ENCODE peak calls at places on chromosomes 4 and X, in six cellular contexts. O is tibial nerve, C is keratinocyte, E is psoas muscle, D is left lung, U is transverse colon. K is an unnamed sample.
A peak's percentile ranks its signal among the peaks of the same experiment; 100 is the strongest.

GRCh38 chrX:20515841-20516461 is 249.2 kb upstream of the RPS6KA3 start:
- DNase-seq in O (no peak), C (peak; percentile 80), E (no peak), D (no peak), U (no peak), K (no peak)

GRCh38 chr4:168610911-168611530 is 114.2 kb downstream of the PALLD start:
- DNase-seq in O (no peak), C (no peak), E (no peak), D (no peak), U (no peak), K (no peak)

GRCh38 chr4:108360857-108361820 is 192.4 kb upstream of the LEF1 start:
- DNase-seq in O (no peak), C (no peak), E (no peak), D (no peak), U (no peak), K (peak; percentile 9)

GRCh38 chr4:130563185-130563890 is 1467.4 kb downstream of the C4orf33 start:
- DNase-seq in O (peak; percentile 14), C (no peak), E (peak; percentile 53), D (peak; percentile 41), U (no peak), K (peak; percentile 74)

GRCh38 chr4:100641326-100641725 is 123.5 kb upstream of the EMCN start:
- DNase-seq in O (no peak), C (no peak), E (no peak), D (no peak), U (no peak), K (no peak)

GRCh38 chr4:123423819-123424218 is 27.2 kb downstream of the SPRY1 start:
- DNase-seq in O (no peak), C (no peak), E (no peak), D (no peak), U (no peak), K (no peak)

GRCh38 chr4:39975488-39976089 is 2.1 kb downstream of the PDS5A start:
- DNase-seq in O (no peak), C (no peak), E (no peak), D (no peak), U (no peak), K (no peak)

GRCh38 chr4:13777341-13777740 is 149.8 kb upstream of the BOD1L1 start:
- DNase-seq in O (no peak), C (no peak), E (no peak), D (no peak), U (no peak), K (no peak)

GRCh38 chr4:146367347-146367746 is 153.0 kb downstream of the REELD1 start:
- DNase-seq in O (no peak), C (no peak), E (no peak), D (no peak), U (no peak), K (no peak)

GRCh38 chr4:112125416-112125815 is 19.8 kb upstream of the FAM241A start:
- DNase-seq in O (no peak), C (no peak), E (no peak), D (no peak), U (no peak), K (no peak)

GRCh38 chr4:88841635-88842034 is 144.0 kb upstream of the NAP1L5 start:
- DNase-seq in O (no peak), C (no peak), E (no peak), D (no peak), U (no peak), K (no peak)

GRCh38 chr4:125317526-125317880 is 2.7 kb downstream of the FAT4 start:
- DNase-seq in O (peak; percentile 25), C (no peak), E (peak; percentile 63), D (peak; percentile 65), U (peak; percentile 21), K (peak; percentile 13)

GRCh38 chr4:143178923-143179322 is 5.8 kb upstream of the USP38 start:
- DNase-seq in O (no peak), C (no peak), E (no peak), D (no peak), U (no peak), K (peak; percentile 8)

GRCh38 chr4:80207664-80208063 is 10.4 kb downstream of the PRDM8 start:
- DNase-seq in O (no peak), C (no peak), E (no peak), D (peak; percentile 34), U (no peak), K (no peak)

GRCh38 chrX:113384628-113385027 is 544.0 kb upstream of the AMOT start:
- DNase-seq in O (no peak), C (no peak), E (no peak), D (no peak), U (no peak), K (peak; percentile 3)

GRCh38 chr4:22496165-22496813 is 19.6 kb downstream of the ADGRA3 start:
- DNase-seq in O (no peak), C (no peak), E (no peak), D (no peak), U (no peak), K (no peak)

GRCh38 chr4:53161475-53162423 is 204.1 kb downstream of the SCFD2 start:
- DNase-seq in O (no peak), C (no peak), E (no peak), D (no peak), U (no peak), K (no peak)

GRCh38 chr4:54971474-54971950 is 153.9 kb downstream of the KDR start:
- DNase-seq in O (no peak), C (no peak), E (no peak), D (no peak), U (no peak), K (peak; percentile 7)

GRCh38 chr4:45795165-45795564 is 328.7 kb downstream of the GABRG1 start:
- DNase-seq in O (no peak), C (no peak), E (no peak), D (no peak), U (no peak), K (no peak)

GRCh38 chr4:174193438-174194015 is 89.9 kb downstream of the FBXO8 start:
- DNase-seq in O (no peak), C (no peak), E (no peak), D (no peak), U (no peak), K (no peak)

GRCh38 chrX:150730719-150731118 is 37.5 kb downstream of the MTMR1 start:
- DNase-seq in O (no peak), C (no peak), E (no peak), D (no peak), U (no peak), K (no peak)

GRCh38 chr4:1171306-1172227 is 816 bp downstream of the SPON2 start:
- DNase-seq in O (no peak), C (no peak), E (peak; percentile 67), D (peak; percentile 82), U (peak; percentile 50), K (peak; percentile 28)

GRCh38 chr4:168978001-168978700 is 31.9 kb downstream of the CBR4 start:
- DNase-seq in O (no peak), C (peak; percentile 44), E (no peak), D (no peak), U (no peak), K (no peak)

GRCh38 chr4:147370881-147371280 is 110.0 kb upstream of the EDNRA start:
- DNase-seq in O (no peak), C (no peak), E (no peak), D (no peak), U (peak; percentile 70), K (no peak)

GRCh38 chr4:38150021-38150671 is 189.9 kb downstream of the PTTG2 start:
- DNase-seq in O (no peak), C (no peak), E (peak; percentile 32), D (no peak), U (no peak), K (no peak)

GRCh38 chr4:110198472-110199419 is at the start of gene ELOVL6:
- DNase-seq in O (peak; percentile 31), C (no peak), E (peak; percentile 82), D (peak; percentile 83), U (peak; percentile 66), K (peak; percentile 43)

GRCh38 chr4:89836897-89837384 is at the start of gene SNCA:
- DNase-seq in O (peak; percentile 28), C (no peak), E (peak; percentile 60), D (peak; percentile 88), U (peak; percentile 33), K (peak; percentile 59)

DNA sequence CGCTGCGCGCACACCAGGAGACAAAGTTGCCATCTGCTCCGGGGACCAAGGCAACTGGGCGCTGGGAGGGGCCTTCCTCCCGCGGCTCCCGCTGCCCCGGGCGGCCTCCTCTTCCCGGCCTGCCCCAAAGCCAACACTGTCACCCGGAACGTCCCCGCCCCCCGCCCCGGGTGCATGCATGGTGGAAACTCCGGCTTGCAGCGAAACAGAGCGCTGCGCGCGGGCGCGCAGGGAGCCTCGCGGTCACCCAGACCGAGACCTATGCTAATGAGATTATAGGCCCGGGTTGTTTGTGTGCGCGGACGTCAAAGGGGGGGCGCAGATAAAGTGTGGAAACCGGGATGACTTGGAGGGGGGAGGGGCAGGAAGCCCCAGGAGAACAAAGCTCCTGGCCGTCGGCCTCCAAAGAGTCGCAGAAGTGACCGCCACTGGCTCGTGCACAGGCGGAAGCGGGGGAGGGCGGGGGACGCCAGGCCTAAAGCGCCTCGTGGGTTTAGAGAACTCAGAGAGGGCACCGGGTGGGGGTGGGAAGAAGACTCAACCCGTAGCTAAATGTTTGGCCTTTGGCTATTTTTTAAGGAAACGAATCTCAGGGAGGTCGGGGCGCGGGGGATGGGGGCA is 88.8 kb downstream of the BCOR start:
- DNase-seq in O (no peak), C (no peak), E (peak; percentile 70), D (peak; percentile 78), U (peak; percentile 29), K (peak; percentile 24)
- H3K9me3 ChIP-seq in O (no peaks in the 10 kb centered on the region), C (no peaks in the 10 kb centered on the region), E (no peaks in the 10 kb centered on the region), D (no peaks in the 10 kb centered on the region), U (no peaks in the 10 kb centered on the region), K (no peaks in the 10 kb centered on the region)

GRCh38 chrX:47447607-47448006 is 35.4 kb downstream of the ZNF41 start:
- DNase-seq in O (no peak), C (no peak), E (no peak), D (no peak), U (no peak), K (no peak)
- H3K9me3 ChIP-seq in O (no peaks in the 10 kb centered on the region), C (peaks cover 13% of the 10 kb centered on the region), E (peaks cover 45% of the 10 kb centered on the region), D (peaks cover 5% of the 10 kb centered on the region), U (peaks cover 10% of the 10 kb centered on the region), K (no peaks in the 10 kb centered on the region)

DNA sequence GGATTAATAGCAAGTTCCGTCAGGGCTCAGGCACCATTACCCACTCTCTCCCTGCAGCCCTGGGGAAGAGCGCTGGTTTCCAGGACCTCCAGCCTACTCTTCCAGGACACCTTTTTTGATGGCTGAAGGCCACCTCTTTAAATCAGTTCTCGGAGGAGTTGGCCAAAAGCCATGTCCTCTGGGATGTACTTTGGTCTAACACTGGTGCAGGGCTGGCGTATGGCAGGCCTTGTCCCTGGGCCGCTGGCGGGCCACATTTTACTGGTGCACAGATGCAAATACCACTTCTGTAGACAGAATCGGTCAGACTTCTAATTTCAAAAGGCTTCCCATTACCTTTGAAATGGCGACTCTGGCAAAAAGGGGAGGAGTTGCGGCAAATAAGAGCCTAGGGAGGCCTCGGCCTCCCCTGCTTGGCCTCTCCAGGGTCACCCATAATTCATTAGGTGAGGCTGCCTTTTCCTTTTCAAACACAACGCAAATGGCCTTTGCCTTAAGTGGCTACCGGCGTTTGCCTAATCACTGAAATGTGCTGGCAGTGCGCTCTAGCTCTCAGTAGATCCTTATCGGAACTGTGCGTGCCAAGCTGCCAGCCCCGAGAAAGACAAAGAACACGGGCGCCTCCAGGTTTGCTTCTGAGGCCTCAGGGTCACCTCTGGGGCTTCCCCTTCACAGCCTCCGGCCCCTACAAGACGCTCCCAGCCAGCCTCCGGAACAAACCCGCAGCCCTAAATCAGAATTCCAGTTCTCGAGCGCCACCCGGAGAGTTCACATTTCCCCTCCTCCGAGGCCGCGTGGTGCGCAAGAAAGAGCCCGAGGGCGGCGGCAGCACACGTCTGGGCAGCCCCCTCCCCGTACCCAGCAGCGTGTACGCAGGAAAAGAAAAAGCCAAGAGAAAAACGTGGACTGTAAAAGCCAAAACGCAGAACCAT is 76.2 kb upstream of the BCOR start:
- DNase-seq in O (no peak), C (no peak), E (peak; percentile 56), D (peak; percentile 81), U (peak; percentile 38), K (peak; percentile 65)
- H3K9me3 ChIP-seq in O (no peaks in the 10 kb centered on the region), C (no peaks in the 10 kb centered on the region), E (no peaks in the 10 kb centered on the region), D (no peaks in the 10 kb centered on the region), U (no peaks in the 10 kb centered on the region), K (no peaks in the 10 kb centered on the region)

GRCh38 chrX:129000018-129000417 is 523.3 kb downstream of the SMARCA1 start:
- DNase-seq in O (no peak), C (no peak), E (no peak), D (no peak), U (no peak), K (no peak)
- H3K9me3 ChIP-seq in O (no peaks in the 10 kb centered on the region), C (no peaks in the 10 kb centered on the region), E (no peaks in the 10 kb centered on the region), D (no peaks in the 10 kb centered on the region), U (no peaks in the 10 kb centered on the region), K (no peaks in the 10 kb centered on the region)

K was measured in body of pancreas.